ENCODE peak calls at places on chromosome 12, in six cellular contexts. A is K562, L is HepG2, Q is upper lobe of left lung, G is A549, I is GM12878. M is an unnamed sample.

GRCh38 chr12:71954861-71955260 is 16.2 kb downstream of the TPH2 start:
- ATAC-seq in L (no peak), G (no peak), I (no peak), A (no peak), Q (no peak), M (no peak)

GRCh38 chr12:98592825-98593322 is 612 bp upstream of the SLC25A3 start:
- ATAC-seq in G (peak), A (no peak), L (peak), Q (no peak), I (no peak), M (peak)

GRCh38 chr12:92977326-92977725 is 48.2 kb upstream of the EEA1 start:
- ATAC-seq in Q (no peak), L (no peak), G (no peak), A (no peak), I (no peak), M (no peak)

GRCh38 chr12:131137836-131138637 is 184.3 kb downstream of the ADGRD1 start:
- ATAC-seq in A (peak), G (peak), Q (no peak), I (no peak), L (no peak), M (peak)

GRCh38 chr12:99946131-99946530 is 38.6 kb downstream of the ANKS1B start:
- ATAC-seq in I (no peak), A (no peak), L (no peak), Q (no peak), G (no peak), M (no peak)

GRCh38 chr12:108690799-108691153 is 40.5 kb downstream of the CORO1C start:
- ATAC-seq in L (no peak), G (no peak), A (peak), I (no peak), Q (no peak), M (no peak)

GRCh38 chr12:32191445-32191844 is 84.8 kb downstream of the BICD1 start:
- ATAC-seq in A (no peak), G (no peak), L (no peak), I (no peak), Q (no peak), M (no peak)

GRCh38 chr12:66176525-66176924 is 6.7 kb upstream of the TMBIM4 start:
- ATAC-seq in L (no peak), A (no peak), Q (no peak), G (no peak), I (no peak), M (peak)

GRCh38 chr12:110756611-110757010 is 13.9 kb upstream of the PPP1CC start:
- ATAC-seq in Q (no peak), A (no peak), G (no peak), L (no peak), I (no peak), M (no peak)

GRCh38 chr12:95963104-95963503 is 20.0 kb downstream of the AMDHD1 start:
- ATAC-seq in Q (no peak), I (peak), L (no peak), G (peak), A (no peak), M (no peak)

GRCh38 chr12:6277982-6278438 is 32.5 kb upstream of the PLEKHG6 start:
- ATAC-seq in L (no peak), Q (no peak), A (no peak), I (peak), G (peak), M (no peak)

GRCh38 chr12:120220838-120221575 is 20.1 kb upstream of the RPLP0 start:
- ATAC-seq in I (no peak), Q (no peak), A (no peak), G (no peak), L (peak), M (no peak)

GRCh38 chr12:105555556-105555973 is 225.1 kb downstream of the C12orf75 start:
- ATAC-seq in Q (no peak), A (no peak), G (peak), L (peak), I (no peak), M (no peak)

GRCh38 chr12:6761849-6762248 is 4.3 kb upstream of the PTMS start:
- ATAC-seq in A (no peak), Q (no peak), G (no peak), L (no peak), I (no peak), M (no peak)

GRCh38 chr12:118714051-118714460 is 267.3 kb upstream of the SRRM4 start:
- ATAC-seq in Q (no peak), L (peak), G (no peak), A (peak), I (peak), M (no peak)

GRCh38 chr12:80941916-80942315 is 4.2 kb upstream of the LIN7A start:
- ATAC-seq in I (no peak), Q (no peak), G (no peak), A (no peak), L (no peak), M (no peak)

GRCh38 chr12:107404981-107405380 is 280.6 kb upstream of the PWP1 start:
- ATAC-seq in G (peak), I (peak), Q (no peak), L (peak), A (peak), M (no peak)

GRCh38 chr12:102440109-102440405 is 40.3 kb downstream of the IGF1 start:
- ATAC-seq in L (no peak), G (no peak), I (no peak), Q (no peak), A (no peak), M (no peak)

GRCh38 chr12:108514468-108514972 is 557 bp upstream of the FICD start:
- ATAC-seq in Q (no peak), A (peak), G (peak), L (no peak), I (peak), M (peak)

GRCh38 chr12:109527489-109528123 is 45.7 kb downstream of the MMAB start:
- ATAC-seq in Q (no peak), L (peak), G (no peak), I (no peak), A (no peak), M (no peak)

GRCh38 chr12:118409834-118410233 is 33.5 kb downstream of the SUDS3 start:
- ATAC-seq in Q (no peak), A (peak), L (no peak), I (no peak), G (no peak), M (no peak)

GRCh38 chr12:16266085-16266484 is 11.4 kb downstream of the SLC15A5 start:
- ATAC-seq in L (no peak), Q (peak), G (no peak), I (no peak), A (no peak), M (peak)

GRCh38 chr12:21054334-21054733 is 76.7 kb upstream of the SLCO1B1 start:
- ATAC-seq in I (no peak), L (no peak), A (no peak), Q (no peak), G (no peak), M (peak)

GRCh38 chr12:102593128-102593527 is 112.8 kb upstream of the IGF1 start:
- ATAC-seq in I (no peak), G (no peak), A (peak), Q (no peak), L (no peak), M (no peak)

GRCh38 chr12:111056618-111057521 is 136.5 kb upstream of the MYL2 start:
- ATAC-seq in L (no peak), Q (no peak), G (no peak), A (peak), I (peak), M (no peak)

GRCh38 chr12:52874573-52875435 is 26.0 kb upstream of the KRT78 start:
- ATAC-seq in A (no peak), Q (no peak), I (no peak), G (no peak), L (no peak), M (no peak)

GRCh38 chr12:62292761-62293446 is 32.7 kb downstream of the USP15 start:
- ATAC-seq in L (peak), G (no peak), I (peak), Q (peak), A (peak), M (no peak)

GRCh38 chr12:79822475-79822874 is 112.4 kb downstream of the PPP1R12A start:
- ATAC-seq in I (no peak), Q (no peak), G (no peak), L (no peak), A (peak), M (no peak)

GRCh38 chr12:32149489-32149888 is 42.8 kb downstream of the BICD1 start:
- ATAC-seq in Q (no peak), G (no peak), L (no peak), I (no peak), A (no peak), M (no peak)

GRCh38 chr12:32896438-32897275 is at the start of gene PKP2:
- ATAC-seq in Q (peak), A (peak), L (peak), G (peak), I (no peak), M (peak)

GRCh38 chr12:39638178-39638577 is 18.6 kb upstream of the ABCD2 start:
- ATAC-seq in I (no peak), Q (no peak), A (no peak), G (no peak), L (no peak), M (peak)

GRCh38 chr12:120264086-120264485 is 1.4 kb downstream of the PXN start:
- ATAC-seq in Q (no peak), I (no peak), A (no peak), G (peak), L (no peak), M (no peak)

GRCh38 chr12:59166457-59166856 is 246.2 kb upstream of the LRIG3 start:
- ATAC-seq in Q (no peak), L (no peak), A (no peak), G (no peak), I (no peak), M (no peak)

GRCh38 chr12:48998497-48999353 is 450 bp downstream of the DDN start:
- ATAC-seq in Q (no peak), A (peak), L (peak), G (peak), I (peak), M (no peak)

GRCh38 chr12:1282670-1283361 is 291.8 kb downstream of the ERC1 start:
- ATAC-seq in Q (no peak), A (no peak), L (no peak), I (no peak), G (no peak), M (peak)

DNA sequence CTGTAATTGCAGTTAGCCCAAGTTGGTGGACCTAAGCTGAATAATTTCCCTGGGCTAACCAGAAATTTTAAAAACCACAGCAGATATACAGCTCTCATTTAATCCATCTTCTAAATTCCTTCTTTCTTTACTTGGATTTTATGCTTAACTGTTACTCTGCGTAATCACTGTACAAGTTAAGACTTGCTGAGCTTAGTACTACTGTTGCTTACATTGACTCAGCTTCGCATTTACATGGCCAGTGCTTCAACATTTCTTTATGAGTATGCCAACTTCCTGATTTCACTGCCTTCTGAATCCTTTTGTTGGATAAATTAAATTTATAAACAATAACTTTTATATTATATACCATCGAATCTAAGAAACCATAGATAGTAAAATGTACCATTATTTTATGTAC is 147.4 kb downstream of the SLC38A4 start:
- ATAC-seq in G (no peak), L (no peak), I (no peak), A (no peak), Q (no peak), M (no peak)
- H3K4me3 ChIP-seq in G (no peak), L (no peak), I (no peak), A (no peak), Q (no peak), M (no peak)

GRCh38 chr12:67772276-67773169 is 124.0 kb downstream of the DYRK2 start:
- ATAC-seq in I (no peak), Q (peak), L (no peak), A (no peak), G (peak), M (peak)
- TF ChIP-seq EP300 in I (no peak), Q (no peak), L (no peak), A (no peak), G (no peak), M (no peak)

DNA sequence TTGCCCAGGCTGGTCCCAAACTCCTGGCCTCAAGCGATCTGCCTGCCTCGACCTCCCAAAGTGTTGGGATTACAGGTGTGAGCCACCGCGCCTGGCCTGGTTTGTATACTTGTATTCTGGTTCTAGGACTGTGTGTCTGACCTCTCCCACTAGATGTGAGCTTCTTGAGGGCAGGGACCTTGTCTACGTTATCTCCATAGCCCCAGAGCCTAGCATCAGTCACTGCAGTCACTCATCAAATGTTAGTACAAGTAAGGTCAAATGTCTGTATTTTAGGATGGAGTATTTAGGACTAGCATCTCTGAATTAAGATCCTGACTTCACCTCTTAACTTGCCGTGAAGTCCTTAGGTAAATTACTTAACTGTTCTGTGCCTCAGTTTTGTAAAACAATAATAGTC is 2.9 kb downstream of the RILPL2 start:
- ATAC-seq in A (no peak), I (peak), L (no peak), G (no peak), Q (no peak), M (no peak)
- H3K4me3 ChIP-seq in A (no peak), I (peak), L (no peak), G (no peak), Q (peak), M (peak)

GRCh38 chr12:64760808-64761573 is 1.8 kb upstream of the GNS start:
- ATAC-seq in L (no peak), G (no peak), I (no peak), Q (no peak), A (no peak), M (no peak)

GRCh38 chr12:64757778-64758177 is 1.4 kb downstream of the GNS start:
- ATAC-seq in I (peak), A (no peak), L (no peak), G (no peak), Q (no peak), M (no peak)

GRCh38 chr12:64756371-64756770 is 2.8 kb downstream of the GNS start:
- ATAC-seq in A (no peak), G (no peak), Q (no peak), I (peak), L (no peak), M (no peak)

GRCh38 chr12:64753427-64753826 is 5.8 kb downstream of the GNS start:
- ATAC-seq in I (no peak), Q (no peak), G (no peak), A (no peak), L (no peak), M (no peak)

DNA sequence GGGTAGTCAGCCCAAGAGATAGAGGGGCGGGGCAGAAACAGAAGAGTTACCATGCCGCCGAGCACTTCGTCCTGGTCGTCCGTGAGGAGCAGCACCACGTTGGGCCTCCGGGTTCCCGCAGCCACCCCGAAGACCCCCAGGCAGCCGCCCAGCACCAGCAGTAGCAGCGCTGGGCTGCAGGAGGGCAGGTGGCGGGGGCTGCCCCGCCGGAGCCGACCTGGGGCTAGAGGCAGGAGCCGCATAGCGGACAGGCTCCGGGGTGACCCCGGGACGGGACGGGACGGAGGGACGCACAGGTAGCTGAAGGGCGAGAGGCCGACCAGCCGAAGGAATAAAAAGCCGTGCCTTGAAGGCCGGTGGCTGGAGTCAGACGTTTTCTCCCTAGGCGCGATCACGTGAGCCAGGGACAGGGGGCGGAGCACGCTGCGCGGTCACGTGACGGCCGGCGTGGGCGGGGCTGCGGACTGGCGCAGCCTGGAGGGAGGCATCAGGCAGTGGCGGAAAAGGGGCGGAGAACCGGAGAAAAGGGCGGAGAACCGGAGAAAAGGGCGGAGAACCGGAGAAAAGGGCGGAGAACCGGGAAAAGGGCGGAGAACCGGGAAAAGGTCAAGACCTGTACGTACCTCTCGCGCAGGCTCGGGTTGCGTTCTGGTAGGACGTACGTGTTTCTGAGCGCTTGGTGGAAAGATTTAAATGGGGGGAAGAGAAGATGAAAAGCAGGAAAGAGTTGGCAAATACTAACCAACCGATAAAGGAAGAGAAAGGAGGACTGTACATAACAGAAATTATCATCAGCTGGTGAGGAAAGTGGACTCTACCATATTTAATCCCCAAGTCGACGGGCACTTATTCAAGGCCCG is at the start of gene GNS:
- ATAC-seq in A (peak), L (peak), Q (peak), I (peak), G (peak), M (peak)
- TF ChIP-seq EP300 in A (no peak), L (peak), Q (no peak), I (no peak), G (no peak), M (no peak)

GRCh38 chr12:94208433-94208921 is 60.1 kb downstream of the PLXNC1 start:
- ATAC-seq in A (peak), I (peak), Q (no peak), G (no peak), L (no peak), M (peak)

GRCh38 chr12:94207467-94208432 is 59.4 kb downstream of the PLXNC1 start:
- ATAC-seq in L (no peak), Q (no peak), I (peak), A (peak), G (no peak), M (peak)

GRCh38 chr12:94205738-94206310 is 57.4 kb downstream of the PLXNC1 start:
- ATAC-seq in G (no peak), I (peak), L (no peak), Q (no peak), A (no peak), M (no peak)

GRCh38 chr12:94204647-94205247 is 56.4 kb downstream of the PLXNC1 start:
- ATAC-seq in A (no peak), I (peak), G (no peak), Q (no peak), L (no peak), M (no peak)

DNA sequence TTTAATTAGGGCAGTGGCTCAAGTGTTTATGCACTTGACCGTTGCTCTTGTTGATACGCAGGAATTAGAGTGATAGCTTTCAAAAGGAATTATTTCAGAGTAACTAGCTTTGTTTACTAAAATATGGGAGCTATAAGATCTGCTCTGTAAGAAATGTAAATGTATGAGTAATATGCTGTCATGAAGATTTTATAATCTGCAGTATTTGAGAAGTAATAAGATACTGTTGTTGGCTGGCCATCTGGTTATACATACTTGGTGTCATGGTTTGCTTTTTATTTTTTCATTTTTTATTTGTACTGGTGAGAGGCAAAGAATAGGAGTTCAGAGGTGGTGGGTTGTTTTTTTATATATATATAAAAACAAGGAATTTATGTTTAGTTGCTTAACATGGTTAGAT is 58.5 kb downstream of the PLXNC1 start:
- ATAC-seq in G (no peak), L (no peak), A (no peak), I (no peak), Q (no peak), M (no peak)
- H3K4me3 ChIP-seq in G (no peak), L (no peak), A (no peak), I (peak), Q (no peak), M (no peak)

DNA sequence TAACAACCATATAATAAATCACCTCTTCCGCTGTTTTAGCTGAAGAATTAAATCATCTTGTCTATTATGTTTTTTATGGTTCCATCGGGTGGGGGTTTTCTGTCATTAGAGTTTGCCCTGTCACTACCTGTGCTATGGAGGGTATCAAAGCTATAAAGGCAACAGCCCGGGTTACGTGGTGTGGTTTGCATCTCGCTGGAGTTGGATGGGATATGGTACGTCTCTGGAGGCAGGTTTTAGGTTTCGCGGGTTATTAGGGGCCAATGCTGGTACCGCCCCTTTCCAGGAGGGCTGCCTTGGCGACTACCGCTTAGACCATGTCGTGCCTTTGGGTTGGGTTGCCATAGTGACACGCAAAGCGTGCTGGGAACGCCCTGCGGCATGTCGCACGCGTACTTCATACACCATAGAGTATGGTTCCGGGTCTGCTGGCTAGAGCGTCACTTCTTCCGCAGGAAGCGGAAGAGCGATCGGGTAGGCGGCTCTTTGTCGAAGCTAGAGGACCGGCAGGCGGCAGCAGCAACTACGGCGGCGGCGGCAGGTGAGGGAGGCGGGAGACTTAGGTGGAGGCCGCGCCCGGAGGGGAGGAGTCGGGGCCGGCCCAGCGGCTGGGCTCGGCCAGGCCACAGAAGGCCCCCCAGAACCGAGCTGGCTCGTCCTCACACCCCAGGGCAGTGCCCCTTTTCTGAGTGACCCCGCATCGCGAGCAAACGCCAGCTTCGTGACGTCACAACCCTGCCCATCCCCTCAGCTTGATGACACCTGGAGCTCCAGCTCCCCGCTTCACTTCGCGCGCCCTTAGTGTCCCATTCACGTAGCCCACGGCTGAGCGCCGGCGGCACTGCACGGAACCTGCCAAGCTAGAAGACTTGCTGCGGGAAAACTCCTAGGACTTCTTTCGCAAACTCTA is at the start of gene ZC3H10:
- ATAC-seq in Q (peak), A (peak), G (peak), I (peak), L (peak), M (peak)
- TF ChIP-seq EP300 in Q (no peak), A (peak), G (no peak), I (no peak), L (peak), M (no peak)

M was measured in gastroesophageal sphincter.